ENCODE peak calls at places on chromosomes 11 and 22, in eight cellular contexts. V, F, Z, A, Q, R, W and J are unnamed samples.

GRCh38 chr22:46803936-46804335 is 41.5 kb downstream of the TBC1D22A start:
- DNase-seq in V (no peak), F (no peak), Z (no peak), A (no peak), Q (no peak), R (no peak), W (no peak), J (no peak)

GRCh38 chr11:125685228-125685627 is 4.6 kb upstream of the ACRV1 start:
- DNase-seq in V (no peak), F (peak; percentile 44), Z (no peak), A (no peak), Q (no peak), R (no peak), W (no peak), J (no peak)

GRCh38 chr11:60818057-60818456 is 23.9 kb upstream of the CCDC86 start:
- DNase-seq in V (no peak), F (no peak), Z (no peak), A (no peak), Q (no peak), R (no peak), W (no peak), J (no peak)

GRCh38 chr11:100740440-100740839 is 53.4 kb downstream of the ARHGAP42 start:
- DNase-seq in V (no peak), F (no peak), Z (no peak), A (no peak), Q (no peak), R (no peak), W (no peak), J (no peak)

GRCh38 chr11:93497575-93497974 is 45.6 kb downstream of the SMCO4 start:
- DNase-seq in V (no peak), F (no peak), Z (no peak), A (no peak), Q (no peak), R (no peak), W (no peak), J (no peak)

GRCh38 chr11:17391493-17392355 is 3.3 kb upstream of the KCNJ11 start:
- DNase-seq in V (no peak), F (no peak), Z (no peak), A (no peak), Q (peak; percentile 84), R (no peak), W (no peak), J (no peak)

GRCh38 chr11:116869610-116870009 is 32.2 kb upstream of the APOA1 start:
- DNase-seq in V (no peak), F (peak; percentile 10), Z (no peak), A (no peak), Q (no peak), R (no peak), W (no peak), J (no peak)

GRCh38 chr11:77677138-77677537 is 39.5 kb upstream of the CLNS1A start:
- DNase-seq in V (no peak), F (no peak), Z (no peak), A (no peak), Q (no peak), R (no peak), W (no peak), J (no peak)

GRCh38 chr11:91066648-91067047 is 843.8 kb upstream of the CHORDC1 start:
- DNase-seq in V (no peak), F (no peak), Z (no peak), A (no peak), Q (no peak), R (no peak), W (no peak), J (no peak)

GRCh38 chr11:129278586-129279319 is 86.6 kb upstream of the ARHGAP32 start:
- DNase-seq in V (no peak), F (peak; percentile 33), Z (peak; percentile 56), A (no peak), Q (peak; percentile 43), R (no peak), W (no peak), J (no peak)

GRCh38 chr11:47724041-47724729 is 9.0 kb upstream of the AGBL2 start:
- DNase-seq in V (no peak), F (no peak), Z (no peak), A (no peak), Q (no peak), R (no peak), W (no peak), J (peak; percentile 78)

GRCh38 chr11:128235446-128235845 is 351.9 kb downstream of the ETS1 start:
- DNase-seq in V (no peak), F (peak; percentile 5), Z (no peak), A (no peak), Q (peak; percentile 32), R (no peak), W (no peak), J (no peak)

GRCh38 chr22:44881246-44881600 is 128.6 kb downstream of the PHF21B start:
- DNase-seq in V (no peak), F (no peak), Z (no peak), A (no peak), Q (no peak), R (no peak), W (no peak), J (no peak)

GRCh38 chr22:48781868-48782267 is 1045.8 kb downstream of the BRD1 start:
- DNase-seq in V (no peak), F (no peak), Z (no peak), A (no peak), Q (no peak), R (no peak), W (no peak), J (no peak)

GRCh38 chr11:117929568-117930207 is 486 bp upstream of the TMPRSS13 start:
- DNase-seq in V (no peak), F (no peak), Z (no peak), A (no peak), Q (no peak), R (no peak), W (no peak), J (no peak)

GRCh38 chr11:102452461-102453285 is at the start of gene TMEM123:
- DNase-seq in V (peak; percentile 52), F (peak; percentile 87), Z (peak; percentile 86), A (peak; percentile 75), Q (peak; percentile 82), R (no peak), W (peak; percentile 99), J (peak; percentile 87)

GRCh38 chr11:74195828-74196227 is 24.7 kb downstream of the PPME1 start:
- DNase-seq in V (no peak), F (no peak), Z (no peak), A (no peak), Q (peak; percentile 66), R (no peak), W (no peak), J (no peak)

GRCh38 chr11:117179048-117179999 is 781 bp downstream of the SIDT2 start:
- DNase-seq in V (no peak), F (no peak), Z (peak; percentile 65), A (no peak), Q (peak; percentile 29), R (no peak), W (peak; percentile 73), J (peak; percentile 58)

GRCh38 chr11:68010058-68011041 is at the start of gene ALDH3B1:
- DNase-seq in V (no peak), F (peak; percentile 56), Z (peak; percentile 48), A (peak; percentile 88), Q (no peak), R (peak; percentile 91), W (peak; percentile 94), J (peak; percentile 94)

GRCh38 chr11:103035656-103036434 is 56.1 kb downstream of the DCUN1D5 start:
- DNase-seq in V (peak; percentile 58), F (peak; percentile 82), Z (peak; percentile 6), A (no peak), Q (peak; percentile 28), R (peak; percentile 64), W (peak; percentile 99), J (peak; percentile 64)

GRCh38 chr22:19431641-19432091 is at the start of gene HIRA:
- DNase-seq in V (peak; percentile 62), F (peak; percentile 84), Z (peak; percentile 90), A (peak; percentile 63), Q (peak; percentile 49), R (peak; percentile 45), W (peak; percentile 61), J (peak; percentile 80)

GRCh38 chr11:31813242-31813960 is 2.3 kb upstream of the PAX6 start:
- DNase-seq in V (peak; percentile 34), F (peak; percentile 58), Z (no peak), A (no peak), Q (no peak), R (no peak), W (no peak), J (no peak)

GRCh38 chr22:19806213-19807160 is 45.9 kb downstream of the TBX1 start:
- DNase-seq in V (no peak), F (no peak), Z (no peak), A (no peak), Q (no peak), R (peak; percentile 44), W (no peak), J (peak; percentile 92)

GRCh38 chr11:59545179-59546020 is 34.1 kb downstream of the OR4D9 start:
- DNase-seq in V (no peak), F (peak; percentile 46), Z (no peak), A (no peak), Q (no peak), R (peak; percentile 90), W (no peak), J (no peak)

GRCh38 chr11:28836285-28837081 is 728.3 kb downstream of the METTL15 start:
- DNase-seq in V (no peak), F (no peak), Z (no peak), A (no peak), Q (no peak), R (peak; percentile 97), W (no peak), J (no peak)

GRCh38 chr11:7596975-7597391 is 76.3 kb downstream of the CYB5R2 start:
- DNase-seq in V (no peak), F (no peak), Z (no peak), A (no peak), Q (no peak), R (no peak), W (no peak), J (peak; percentile 57)

GRCh38 chr22:47192651-47193437 is 430.4 kb downstream of the TBC1D22A start:
- DNase-seq in V (no peak), F (no peak), Z (no peak), A (no peak), Q (no peak), R (peak; percentile 16), W (no peak), J (peak; percentile 89)

GRCh38 chr11:17263803-17264202 is 12.7 kb upstream of the NUCB2 start:
- DNase-seq in V (no peak), F (no peak), Z (no peak), A (no peak), Q (no peak), R (no peak), W (no peak), J (no peak)

GRCh38 chr22:33350391-33350955 is 292.3 kb upstream of the SYN3 start:
- DNase-seq in V (no peak), F (no peak), Z (peak; percentile 15), A (no peak), Q (no peak), R (no peak), W (no peak), J (no peak)

GRCh38 chr11:2167141-2168045 is 4.2 kb downstream of the TH start:
- DNase-seq in V (no peak), F (no peak), Z (no peak), A (no peak), Q (no peak), R (no peak), W (no peak), J (no peak)